ENCODE peak calls at places on chromosomes 7 and 10, in nine cellular contexts. B, D, Y, C, Q, X, W, J and I are unnamed samples.

GRCh38 chr7:37065779-37066271 is 341.5 kb upstream of the AOAH start:
- DNase-seq in B (no peak), D (no peak), Y (peak), C (no peak), Q (no peak), X (no peak), W (no peak), J (no peak), I (peak)

GRCh38 chr10:101759354-101760247 is 16.3 kb downstream of the FGF8 start:
- DNase-seq in B (no peak), D (no peak), Y (no peak), C (no peak), Q (no peak), X (no peak), W (no peak), J (no peak), I (no peak)

GRCh38 chr7:289209-289755 is 688 bp upstream of the FOXL3 start:
- DNase-seq in B (no peak), D (no peak), Y (no peak), C (no peak), Q (no peak), X (no peak), W (no peak), J (peak), I (no peak)

GRCh38 chr7:135692055-135692454 is 29.7 kb downstream of the STMP1 start:
- DNase-seq in B (no peak), D (no peak), Y (no peak), C (no peak), Q (peak), X (no peak), W (no peak), J (no peak), I (peak)

GRCh38 chr7:25857376-25858067 is 294.5 kb upstream of the NFE2L3 start:
- DNase-seq in B (no peak), D (no peak), Y (peak), C (no peak), Q (no peak), X (no peak), W (no peak), J (no peak), I (peak)

GRCh38 chr7:143422033-143422432 is 13.4 kb upstream of the EPHA1 start:
- DNase-seq in B (no peak), D (no peak), Y (no peak), C (no peak), Q (no peak), X (no peak), W (no peak), J (no peak), I (no peak)

GRCh38 chr7:116650436-116650835 is 21.6 kb upstream of the MET start:
- DNase-seq in B (no peak), D (no peak), Y (no peak), C (no peak), Q (no peak), X (no peak), W (no peak), J (no peak), I (no peak)

GRCh38 chr7:138895700-138896099 is 85.5 kb downstream of the KIAA1549 start:
- DNase-seq in B (no peak), D (peak), Y (no peak), C (no peak), Q (no peak), X (no peak), W (no peak), J (no peak), I (no peak)

GRCh38 chr7:151121380-151122170 is 35.3 kb downstream of the AGAP3 start:
- DNase-seq in B (no peak), D (no peak), Y (no peak), C (no peak), Q (no peak), X (no peak), W (no peak), J (no peak), I (no peak)

GRCh38 chr7:99693427-99694200 is 13.8 kb upstream of the CYP3A5 start:
- DNase-seq in B (no peak), D (no peak), Y (no peak), C (no peak), Q (no peak), X (no peak), W (no peak), J (peak), I (no peak)

GRCh38 chr7:134831862-134832261 is 52.4 kb downstream of the CALD1 start:
- DNase-seq in B (no peak), D (no peak), Y (peak), C (no peak), Q (no peak), X (no peak), W (no peak), J (peak), I (peak)

GRCh38 chr7:31690892-31691291 is 3.9 kb downstream of the PPP1R17 start:
- DNase-seq in B (no peak), D (no peak), Y (no peak), C (no peak), Q (no peak), X (no peak), W (no peak), J (no peak), I (no peak)